ENCODE peak calls at places on chromosomes 3 and 15, in four cellular contexts. N is body of pancreas, Z is fibroblast of lung, C is Panc1. G is an unnamed sample.
A peak's percentile ranks its signal among the peaks of the same experiment; 100 is the strongest.

GRCh38 chr3:107222927-107223326 is 154.3 kb upstream of the CCDC54 start:
- DNase-seq in N (no peak), Z (peak; percentile 79), C (no peak), G (no peak)

GRCh38 chr3:197352382-197352781 is 54.0 kb upstream of the DLG1 start:
- DNase-seq in N (peak; percentile 37), Z (peak; percentile 63), C (no peak), G (no peak)

GRCh38 chr3:111737712-111738097 is 121.4 kb upstream of the PHLDB2 start:
- DNase-seq in N (peak; percentile 84), Z (peak; percentile 97), C (no peak), G (no peak)

GRCh38 chr15:57554063-57554820 is 37.5 kb upstream of the MYZAP start:
- DNase-seq in Z (no peak), N (no peak), C (no peak), G (no peak)

GRCh38 chr15:32651229-32651837 is 9.8 kb downstream of the SCG5 start:
- DNase-seq in C (peak; percentile 48), Z (peak; percentile 72), N (peak; percentile 44), G (peak; percentile 67)

GRCh38 chr3:105466072-105466471 is 99.4 kb downstream of the ALCAM start:
- DNase-seq in N (no peak), C (no peak), Z (no peak), G (no peak)

GRCh38 chr15:41779662-41780157 is 5.4 kb downstream of the MAPKBP1 start:
- DNase-seq in Z (no peak), N (no peak), C (no peak), G (no peak)

GRCh38 chr3:121942116-121942786 is 48.0 kb downstream of the SLC15A2 start:
- DNase-seq in N (peak; percentile 66), C (no peak), Z (no peak), G (no peak)

GRCh38 chr3:3629911-3630310 is 169.3 kb upstream of the LRRN1 start:
- DNase-seq in Z (no peak), C (no peak), N (no peak), G (no peak)

GRCh38 chr15:84797212-84797611 is 19.9 kb upstream of the ALPK3 start:
- DNase-seq in N (no peak), Z (peak; percentile 13), C (no peak), G (no peak)

GRCh38 chr3:44076221-44076829 is 165.4 kb upstream of the TOPAZ1 start:
- DNase-seq in N (no peak), C (no peak), Z (no peak), G (no peak)

GRCh38 chr15:65189102-65189740 is 4.1 kb upstream of the CLPX start:
- DNase-seq in C (peak; percentile 33), Z (peak; percentile 78), N (no peak), G (no peak)

GRCh38 chr3:39138804-39139415 is 14.5 kb downstream of the CSRNP1 start:
- DNase-seq in N (no peak), C (no peak), Z (no peak), G (no peak)

GRCh38 chr3:132445812-132446211 is 28.5 kb downstream of the DNAJC13 start:
- DNase-seq in Z (peak; percentile 75), C (no peak), N (no peak), G (no peak)

GRCh38 chr15:66831801-66832390 is 129.9 kb downstream of the SMAD6 start:
- DNase-seq in Z (no peak), C (no peak), N (no peak), G (no peak)

GRCh38 chr3:159624616-159625015 is 364.0 kb upstream of the IL12A start:
- DNase-seq in Z (no peak), C (no peak), N (no peak), G (no peak)

GRCh38 chr3:50816896-50817295 is 142.2 kb downstream of the DOCK3 start:
- DNase-seq in Z (no peak), C (no peak), N (no peak), G (no peak)
- H3K4me3 ChIP-seq in Z (no peak overlapping the region), C (no peak overlapping the region), N (no peak overlapping the region), G (no peak overlapping the region)

DNA sequence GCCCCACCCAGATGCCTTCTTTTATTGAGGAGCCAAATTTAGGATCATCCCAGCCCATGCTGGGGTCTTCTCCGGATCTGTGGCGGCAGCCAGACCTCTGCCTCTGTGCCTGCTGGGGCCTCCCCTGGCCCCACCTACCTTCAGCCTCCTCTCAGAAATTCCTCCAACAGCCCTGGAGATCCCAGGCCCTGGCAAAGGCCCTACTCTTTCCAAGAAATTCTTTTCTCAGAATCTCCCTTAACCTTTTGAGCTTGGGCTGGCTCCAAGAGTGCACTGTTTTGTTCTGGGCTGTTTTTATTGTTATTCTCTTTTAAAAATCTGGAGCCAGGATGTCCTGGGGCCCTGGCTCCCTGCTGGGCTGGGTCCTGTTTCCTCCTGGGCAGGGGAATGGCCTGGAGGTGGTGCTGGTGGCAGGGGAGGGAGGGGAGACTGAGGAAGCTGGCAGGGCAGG is 57.8 kb downstream of the GRIP2 start:
- DNase-seq in Z (no peak), C (no peak), N (no peak), G (no peak)
- H3K27ac ChIP-seq in Z (no peak overlapping the region), C (no peak overlapping the region), N (no peak overlapping the region), G (no peak overlapping the region)

GRCh38 chr3:194100856-194101390 is 35.0 kb upstream of the HES1 start:
- DNase-seq in Z (no peak), N (no peak), C (no peak), G (no peak)
- H3K4me3 ChIP-seq in Z (no peak overlapping the region), N (no peak overlapping the region), C (no peak overlapping the region), G (no peak overlapping the region)

GRCh38 chr3:48014358-48014757 is 1.9 kb downstream of the MAP4 start:
- DNase-seq in Z (no peak), N (no peak), C (no peak), G (no peak)

GRCh38 chr3:48015451-48016182 is 599 bp downstream of the MAP4 start:
- DNase-seq in N (no peak), Z (peak; percentile 50), C (no peak), G (no peak)

GRCh38 chr3:48022178-48022577 is 6.0 kb upstream of the MAP4 start:
- DNase-seq in Z (no peak), N (no peak), C (no peak), G (no peak)

GRCh38 chr3:48016336-48016973 is at the start of gene MAP4:
- DNase-seq in Z (peak; percentile 49), C (no peak), N (no peak), G (no peak)

DNA sequence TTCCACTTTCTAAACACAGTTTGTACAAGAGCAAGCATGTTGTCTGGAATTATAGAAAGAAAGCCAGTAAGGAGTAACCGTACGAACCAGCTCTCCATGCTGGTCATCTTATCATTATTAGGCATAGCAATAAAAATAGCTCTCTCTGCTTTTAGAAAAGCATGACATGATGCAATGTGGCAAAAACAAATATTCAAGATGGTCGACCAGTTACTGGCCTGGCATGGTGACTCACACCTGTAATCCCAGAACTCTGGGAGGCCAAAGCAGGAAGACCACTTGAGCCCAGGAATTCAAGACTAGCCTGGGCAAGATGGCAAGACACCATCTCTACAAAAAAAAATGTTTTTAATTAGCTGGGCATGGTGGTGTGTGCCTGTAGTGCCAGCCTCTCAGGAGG is 2.6 kb upstream of the MAP4 start:
- DNase-seq in Z (peak; percentile 62), C (no peak), N (peak; percentile 56), G (no peak)
- H3K27ac ChIP-seq in Z (no peak overlapping the region), C (no peak overlapping the region), N (no peak overlapping the region), G (no peak overlapping the region)

GRCh38 chr3:128685001-128685726 is 34.5 kb upstream of the RPN1 start:
- DNase-seq in N (no peak), Z (no peak), C (no peak), G (no peak)
- H3K4me3 ChIP-seq in N (no peak overlapping the region), Z (no peak overlapping the region), C (no peak overlapping the region), G (no peak overlapping the region)

GRCh38 chr3:149586871-149587270 is 71.0 kb downstream of the WWTR1 start:
- DNase-seq in N (no peak), C (peak; percentile 88), Z (peak; percentile 39), G (no peak)
- H3K27ac ChIP-seq in N (no peak overlapping the region), C (peak overlapping the region; percentile 100), Z (no peak overlapping the region), G (no peak overlapping the region)

DNA sequence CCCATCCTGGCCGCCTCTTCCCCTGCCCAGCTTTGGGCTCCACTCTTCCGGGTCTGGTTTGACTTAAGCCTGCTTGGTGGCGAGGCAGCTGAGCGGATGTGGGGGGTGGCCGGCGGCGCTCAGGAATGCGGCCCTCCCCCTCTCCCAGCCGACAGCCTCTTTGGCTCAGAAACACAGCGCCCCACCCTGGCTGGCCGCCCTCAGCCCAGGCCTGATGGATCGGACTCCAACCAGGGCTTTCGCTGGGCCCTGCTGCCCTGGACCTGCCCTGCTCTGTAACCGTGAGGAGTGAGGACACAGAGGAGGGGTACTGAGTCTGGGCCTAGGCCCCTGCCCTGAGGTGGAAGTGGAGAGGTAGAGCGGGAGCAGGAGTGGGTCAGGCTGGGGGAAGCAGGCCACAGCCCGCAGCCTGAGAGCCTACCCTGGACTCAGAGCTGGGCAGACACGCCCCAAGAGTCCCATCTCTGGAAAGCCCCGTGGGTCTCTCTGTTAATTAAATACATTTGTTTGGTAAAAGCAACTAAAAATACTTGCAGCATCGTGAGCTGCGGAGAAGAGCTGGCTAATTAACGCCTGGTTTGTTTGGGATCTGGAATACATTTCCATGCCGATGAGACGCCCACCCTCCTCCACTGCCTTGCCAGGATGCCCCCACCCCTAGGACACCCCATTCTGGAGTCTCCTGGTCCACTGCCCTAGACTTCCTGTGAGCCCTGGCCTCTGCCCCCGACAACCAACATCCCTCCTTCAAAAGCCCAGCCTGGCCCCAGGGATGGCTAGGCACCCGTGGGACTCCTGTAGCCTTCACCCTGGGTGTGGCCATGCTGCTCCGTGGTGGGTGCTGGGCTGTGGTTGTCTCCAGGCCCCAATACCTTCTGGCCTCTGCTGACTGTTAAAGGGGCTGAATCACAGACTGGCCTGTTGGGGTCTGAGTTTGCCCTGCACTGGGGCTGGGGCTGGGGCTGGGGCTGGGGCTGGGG is 19.6 kb downstream of the PLXNA1 start:
- DNase-seq in N (peak; percentile 79), C (no peak), Z (peak; percentile 89), G (peak; percentile 70)
- H3K4me3 ChIP-seq in N (no peak overlapping the region), C (no peak overlapping the region), Z (no peak overlapping the region), G (no peak overlapping the region)

G was measured in iPS DF 6.9.